ENCODE peak calls at places on chromosomes 7 and 10, in nine cellular contexts. I is A549; V is iPS DF 6.9; S is dermis microvascular lymphatic vessel endothelial cell; X is CD4-positive, alpha-beta memory T cell; A is stromal cell of bone marrow; F is stimulated activated naive CD4-positive, alpha-beta T cell; D is choroid plexus epithelial cell; L is effector memory CD8-positive, alpha-beta T cell. E is an unnamed sample.
A peak's percentile ranks its signal among the peaks of the same experiment; 100 is the strongest.

GRCh38 chr10:116444527-116445142 is 17.0 kb downstream of the PNLIPRP3 start:
- DNase-seq in I (peak; percentile 50), V (peak; percentile 39), S (peak; percentile 42), X (no peak), A (peak; percentile 9), F (no peak), D (peak; percentile 53), L (no peak), E (peak; percentile 51)

GRCh38 chr10:47269294-47269693 is 30.7 kb upstream of the GDF10 start:
- DNase-seq in I (no peak), V (no peak), S (no peak), X (no peak), A (no peak), F (no peak), D (peak; percentile 35), L (no peak), E (peak; percentile 39)

GRCh38 chr7:111107989-111108388 is 17.1 kb downstream of the LRRN3 start:
- DNase-seq in I (no peak), V (no peak), S (no peak), X (no peak), A (no peak), F (no peak), D (no peak), L (no peak), E (no peak)

GRCh38 chr7:141709318-141709717 is 1.2 kb downstream of the WEE2 start:
- DNase-seq in I (no peak), V (no peak), S (no peak), X (no peak), A (no peak), F (no peak), D (no peak), L (no peak), E (no peak)

GRCh38 chr10:99711129-99711719 is 20.7 kb downstream of the COX15 start:
- DNase-seq in I (peak; percentile 57), V (peak; percentile 16), S (peak; percentile 38), X (peak; percentile 25), A (peak; percentile 59), F (peak; percentile 13), D (peak; percentile 81), L (peak; percentile 31), E (peak; percentile 59)

GRCh38 chr7:121180436-121181063 is 148.2 kb upstream of the WNT16 start:
- DNase-seq in I (no peak), V (no peak), S (no peak), X (no peak), A (no peak), F (no peak), D (no peak), L (no peak), E (no peak)

GRCh38 chr7:29017666-29018065 is 59.5 kb upstream of the TRIL start:
- DNase-seq in I (no peak), V (no peak), S (no peak), X (no peak), A (peak; percentile 24), F (no peak), D (peak; percentile 74), L (no peak), E (no peak)

GRCh38 chr7:101862280-101863220 is 45.1 kb downstream of the CUX1 start:
- DNase-seq in I (no peak), V (no peak), S (no peak), X (no peak), A (no peak), F (no peak), D (peak; percentile 23), L (no peak), E (peak; percentile 60)

GRCh38 chr10:71359364-71360046 is 37.2 kb upstream of the CDH23 start:
- DNase-seq in I (no peak), V (no peak), S (no peak), X (no peak), A (no peak), F (no peak), D (no peak), L (no peak), E (no peak)

GRCh38 chr10:112738586-112739218 is 211.3 kb upstream of the TCF7L2 start:
- DNase-seq in I (no peak), V (no peak), S (no peak), X (no peak), A (no peak), F (no peak), D (peak; percentile 48), L (no peak), E (no peak)

GRCh38 chr7:86914468-86915054 is 144.9 kb downstream of the ELAPOR2 start:
- DNase-seq in I (peak; percentile 5), V (no peak), S (no peak), X (no peak), A (no peak), F (no peak), D (peak; percentile 33), L (no peak), E (peak; percentile 41)

GRCh38 chr7:157514746-157515145 is 177.9 kb downstream of the DNAJB6 start:
- DNase-seq in I (no peak), V (no peak), S (no peak), X (no peak), A (no peak), F (no peak), D (no peak), L (no peak), E (no peak)

GRCh38 chr10:46544989-46545791 is 11.3 kb downstream of the GPRIN2 start:
- DNase-seq in I (peak; percentile 86), V (no peak), S (no peak), X (no peak), A (no peak), F (no peak), D (peak; percentile 57), L (no peak), E (peak; percentile 83)

GRCh38 chr7:139328375-139328774 is 12.8 kb upstream of the FMC1 start:
- DNase-seq in I (peak; percentile 20), V (no peak), S (no peak), X (no peak), A (peak; percentile 89), F (no peak), D (peak; percentile 79), L (no peak), E (no peak)

GRCh38 chr10:127163632-127164031 is 32.8 kb downstream of the INSYN2A start:
- DNase-seq in I (no peak), V (no peak), S (no peak), X (no peak), A (no peak), F (no peak), D (peak; percentile 15), L (no peak), E (no peak)

GRCh38 chr7:65731562-65732035 is 141.3 kb upstream of the VKORC1L1 start:
- DNase-seq in I (no peak), V (peak; percentile 11), S (no peak), X (no peak), A (no peak), F (peak; percentile 27), D (peak; percentile 55), L (no peak), E (peak; percentile 79)

GRCh38 chr10:27372095-27372494 is 131.5 kb upstream of the ACBD5 start:
- DNase-seq in I (no peak), V (no peak), S (no peak), X (no peak), A (no peak), F (no peak), D (no peak), L (no peak), E (no peak)

GRCh38 chr10:49240946-49241345 is 52.8 kb upstream of the TMEM273 start:
- DNase-seq in I (no peak), V (no peak), S (no peak), X (no peak), A (no peak), F (no peak), D (no peak), L (no peak), E (no peak)

GRCh38 chr7:37921340-37921805 is 933 bp downstream of the EPDR1 start:
- DNase-seq in I (peak; percentile 76), V (no peak), S (no peak), X (no peak), A (no peak), F (no peak), D (peak; percentile 60), L (no peak), E (peak; percentile 73)

GRCh38 chr7:22190736-22191135 is 166.2 kb downstream of the RAPGEF5 start:
- DNase-seq in I (no peak), V (no peak), S (no peak), X (no peak), A (no peak), F (no peak), D (no peak), L (no peak), E (no peak)

GRCh38 chr7:4700577-4701235 is 18.6 kb downstream of the FOXK1 start:
- DNase-seq in I (peak; percentile 60), V (no peak), S (peak; percentile 90), X (no peak), A (peak; percentile 30), F (no peak), D (peak; percentile 98), L (no peak), E (peak; percentile 97)

GRCh38 chr10:93068411-93069244 is 5.1 kb upstream of the CYP26A1 start:
- DNase-seq in I (peak; percentile 57), V (no peak), S (no peak), X (no peak), A (no peak), F (no peak), D (peak; percentile 48), L (no peak), E (no peak)

GRCh38 chr7:82050134-82050533 is 280.3 kb upstream of the HGF start:
- DNase-seq in I (peak; percentile 95), V (no peak), S (no peak), X (no peak), A (peak; percentile 77), F (no peak), D (peak; percentile 93), L (no peak), E (peak; percentile 65)

GRCh38 chr7:81031243-81031642 is 112.4 kb upstream of the SEMA3C start:
- DNase-seq in I (no peak), V (no peak), S (no peak), X (no peak), A (no peak), F (no peak), D (no peak), L (no peak), E (no peak)

GRCh38 chr10:133127291-133128125 is 32.5 kb upstream of the KNDC1 start:
- DNase-seq in I (peak; percentile 54), V (no peak), S (no peak), X (no peak), A (no peak), F (no peak), D (no peak), L (no peak), E (no peak)

GRCh38 chr10:88668465-88668864 is 4.2 kb downstream of the LIPF start:
- DNase-seq in I (no peak), V (no peak), S (no peak), X (no peak), A (no peak), F (no peak), D (no peak), L (no peak), E (no peak)

GRCh38 chr7:44080686-44081265 is 1.6 kb downstream of the POLM start:
- DNase-seq in I (no peak), V (no peak), S (no peak), X (no peak), A (no peak), F (no peak), D (no peak), L (no peak), E (no peak)

GRCh38 chr10:16521311-16522016 is at the start of gene C1QL3:
- DNase-seq in I (no peak), V (no peak), S (no peak), X (peak; percentile 11), A (no peak), F (no peak), D (peak; percentile 40), L (no peak), E (peak; percentile 55)

GRCh38 chr7:76509931-76510877 is at the start of gene UPK3B:
- DNase-seq in I (peak; percentile 51), V (peak; percentile 39), S (no peak), X (no peak), A (no peak), F (no peak), D (peak; percentile 45), L (no peak), E (peak; percentile 84)

GRCh38 chr10:28179490-28180099 is 123.3 kb downstream of the MPP7 start:
- DNase-seq in I (peak; percentile 52), V (peak; percentile 35), S (peak; percentile 54), X (peak; percentile 55), A (peak; percentile 28), F (peak; percentile 57), D (peak; percentile 73), L (peak; percentile 34), E (peak; percentile 69)

GRCh38 chr7:155921086-155921803 is 109.0 kb upstream of the SHH start:
- DNase-seq in I (no peak), V (no peak), S (no peak), X (no peak), A (no peak), F (no peak), D (no peak), L (no peak), E (no peak)